ENCODE peak calls at places on chromosomes 1 and 21, in eight cellular contexts. U, M, B, Z, T, X, O and K are unnamed samples.
A peak's percentile ranks its signal among the peaks of the same experiment; 100 is the strongest.

GRCh38 chr1:57013522-57013921 is 47.7 kb upstream of the C8B start:
- DNase-seq in B (no peak), O (no peak), X (no peak), T (no peak), M (no peak), U (no peak), Z (no peak), K (no peak)

GRCh38 chr21:38561205-38561604 is 62.9 kb upstream of the ERG start:
- DNase-seq in X (no peak), U (no peak), T (no peak), Z (no peak), M (no peak), B (no peak), O (no peak), K (no peak)

GRCh38 chr1:22935450-22935849 is 37.2 kb downstream of the LACTBL1 start:
- DNase-seq in X (no peak), T (peak; percentile 5), Z (no peak), B (no peak), M (no peak), O (no peak), U (no peak), K (no peak)

GRCh38 chr1:153936011-153936802 is 10.3 kb downstream of the DENND4B start:
- DNase-seq in B (no peak), O (no peak), U (no peak), T (peak; percentile 39), X (no peak), Z (no peak), M (no peak), K (no peak)

GRCh38 chr1:168708698-168709406 is 20.2 kb downstream of the DPT start:
- DNase-seq in O (no peak), U (no peak), Z (no peak), M (no peak), B (no peak), T (no peak), X (no peak), K (no peak)

GRCh38 chr1:157090196-157090647 is 9.4 kb downstream of the ETV3L start:
- DNase-seq in U (peak; percentile 69), Z (peak; percentile 80), O (peak; percentile 84), T (peak; percentile 87), M (peak; percentile 98), B (peak; percentile 60), X (peak; percentile 86), K (peak; percentile 95)

GRCh38 chr1:156430305-156430704 is 61.3 kb downstream of the RHBG start:
- DNase-seq in U (no peak), Z (no peak), T (no peak), X (no peak), M (no peak), B (no peak), O (no peak), K (no peak)

GRCh38 chr1:246128494-246129069 is 378.5 kb downstream of the SMYD3 start:
- DNase-seq in Z (no peak), O (no peak), M (no peak), B (no peak), X (no peak), U (no peak), T (no peak), K (no peak)

GRCh38 chr1:202589190-202589680 is 121.0 kb downstream of the SYT2 start:
- DNase-seq in M (peak; percentile 11), B (peak; percentile 97), O (peak; percentile 99), U (peak; percentile 99), Z (peak; percentile 96), T (peak; percentile 95), X (no peak), K (peak; percentile 63)

DNA sequence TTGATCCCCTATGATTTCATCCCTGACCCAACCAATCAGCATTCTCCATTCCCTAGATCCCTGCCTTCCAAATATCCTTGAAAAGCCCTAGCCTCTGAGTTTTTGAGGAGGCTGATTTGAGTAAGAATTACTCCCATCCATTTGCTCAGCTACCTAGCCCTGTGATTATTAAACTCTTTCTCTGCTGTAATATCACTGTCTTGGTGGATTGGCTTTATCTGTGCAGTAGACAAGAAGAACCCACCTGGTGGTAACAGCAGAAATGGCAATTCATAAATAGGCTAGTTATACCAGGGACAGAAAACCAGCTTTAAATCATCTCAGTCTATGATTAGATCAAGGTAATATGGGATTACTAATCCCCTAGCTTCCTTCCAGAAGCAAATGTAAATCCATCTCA is 13.0 kb downstream of the IL20 start:
- DNase-seq in U (no peak), X (no peak), M (no peak), O (no peak), T (no peak), B (no peak), Z (no peak), K (no peak)
- TF ChIP-seq CTCF in U (no peak), X (no peak), M (peak; percentile 20), O (no peak), T (no peak), B (no peak), Z (no peak), K (no peak)

GRCh38 chr1:119676571-119677206 is 28.6 kb upstream of the ZNF697 start:
- DNase-seq in T (peak; percentile 73), X (no peak), Z (no peak), O (no peak), U (no peak), B (no peak), M (no peak), K (no peak)
- TF ChIP-seq CTCF in T (no peak), X (no peak), Z (peak; percentile 13), O (no peak), U (no peak), B (no peak), M (no peak), K (no peak)

DNA sequence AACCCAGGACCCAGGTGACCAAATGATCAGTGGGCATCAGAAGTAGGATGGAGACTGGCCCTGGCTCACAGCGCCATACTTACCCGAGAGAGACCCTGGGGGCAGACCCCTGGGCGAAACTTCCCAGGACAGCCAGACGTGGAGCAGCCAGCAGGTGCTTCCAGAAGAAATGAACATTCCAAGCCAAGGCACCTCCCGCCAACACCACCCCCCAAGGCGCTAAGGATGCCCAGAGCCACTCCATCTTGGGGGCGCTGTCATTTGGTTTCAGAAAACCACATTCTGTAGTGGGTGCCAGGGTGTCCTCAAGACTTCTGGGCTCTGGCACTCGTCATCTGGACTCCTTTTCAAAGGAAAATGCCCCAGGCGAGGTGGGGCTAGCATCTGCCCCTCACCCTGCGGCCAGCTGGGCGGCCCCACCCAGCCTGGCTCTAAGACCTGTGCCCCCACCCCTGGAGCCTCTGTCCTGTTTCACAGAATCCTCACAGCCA is 98.8 kb downstream of the RIPK4 start:
- DNase-seq in O (no peak), B (no peak), Z (no peak), X (no peak), M (no peak), T (no peak), U (no peak), K (no peak)
- TF ChIP-seq CTCF in O (no peak), B (no peak), Z (no peak), X (no peak), M (no peak), T (no peak), U (no peak), K (no peak)

GRCh38 chr1:200540281-200540680 is 80.3 kb downstream of the KIF14 start:
- DNase-seq in O (no peak), X (no peak), U (no peak), B (no peak), Z (no peak), M (no peak), T (no peak), K (no peak)

GRCh38 chr1:200530551-200531261 is 89.8 kb downstream of the KIF14 start:
- DNase-seq in O (no peak), B (no peak), M (no peak), T (no peak), Z (no peak), U (no peak), X (no peak), K (peak; percentile 17)

GRCh38 chr1:200535605-200536004 is 84.9 kb downstream of the KIF14 start:
- DNase-seq in M (no peak), O (no peak), T (no peak), U (peak; percentile 22), X (no peak), Z (no peak), B (no peak), K (no peak)
- TF ChIP-seq CTCF in M (peak; percentile 29), O (no peak), T (no peak), U (no peak), X (no peak), Z (no peak), B (no peak), K (no peak)

GRCh38 chr1:109514846-109515245 is 5.3 kb upstream of the AMIGO1 start:
- DNase-seq in B (no peak), O (no peak), T (no peak), U (no peak), Z (no peak), X (no peak), M (no peak), K (no peak)
- TF ChIP-seq CTCF in B (no peak), O (no peak), T (no peak), U (no peak), Z (no peak), X (no peak), M (no peak), K (no peak)

GRCh38 chr1:162823231-162823630 is 32.7 kb downstream of the HSD17B7 start:
- DNase-seq in O (no peak), M (no peak), X (no peak), B (no peak), Z (no peak), U (no peak), T (no peak), K (no peak)
- TF ChIP-seq CTCF in O (no peak), M (no peak), X (no peak), B (no peak), Z (no peak), U (no peak), T (no peak), K (no peak)